ENCODE peak calls at places on chromosome 5, in four cellular contexts. Z is COLO829, T is NAMALWA, P is hypothalamus. J is an unnamed sample.
A peak's percentile ranks its signal among the peaks of the same experiment; 100 is the strongest.

GRCh38 chr5:176152933-176153317 is 85.3 kb upstream of the SIMC1 start:
- DNase-seq in Z (no peak), T (no peak), P (no peak), J (no peak)

GRCh38 chr5:150155258-150156032 is at the start of gene PDGFRB:
- DNase-seq in Z (no peak), T (no peak), P (peak; percentile 49), J (peak; percentile 84)

GRCh38 chr5:149938272-149938671 is 6.3 kb downstream of the PDE6A start:
- DNase-seq in Z (peak; percentile 42), T (no peak), P (no peak), J (peak; percentile 78)

GRCh38 chr5:102762095-102762534 is 7.0 kb downstream of the PAM start:
- DNase-seq in Z (no peak), T (no peak), P (no peak), J (peak; percentile 73)

GRCh38 chr5:118068886-118069285 is 919.5 kb downstream of the DTWD2 start:
- DNase-seq in Z (no peak), T (no peak), P (no peak), J (no peak)

GRCh38 chr5:75862872-75863271 is 145.6 kb upstream of the POC5 start:
- DNase-seq in Z (no peak), T (no peak), P (no peak), J (no peak)

GRCh38 chr5:177576169-177576568 is 15.8 kb upstream of the TMED9 start:
- DNase-seq in Z (no peak), T (no peak), P (no peak), J (no peak)

GRCh38 chr5:34959323-34959722 is 30.0 kb downstream of the DNAJC21 start:
- DNase-seq in Z (no peak), T (no peak), P (no peak), J (peak; percentile 93)

GRCh38 chr5:35035271-35035670 is 12.5 kb downstream of the AGXT2 start:
- DNase-seq in Z (no peak), T (no peak), P (no peak), J (no peak)

GRCh38 chr5:148984333-148984732 is 78.5 kb downstream of the SH3TC2 start:
- DNase-seq in Z (no peak), T (no peak), P (no peak), J (no peak)

GRCh38 chr5:33310471-33310870 is 130.3 kb upstream of the TARS1 start:
- DNase-seq in Z (no peak), T (no peak), P (no peak), J (peak; percentile 70)

GRCh38 chr5:32201140-32201539 is 27.0 kb upstream of the GOLPH3 start:
- DNase-seq in Z (no peak), T (no peak), P (no peak), J (peak; percentile 69)

GRCh38 chr5:98603456-98603855 is 170.0 kb upstream of the RGMB start:
- DNase-seq in Z (no peak), T (no peak), P (no peak), J (no peak)

GRCh38 chr5:7773178-7773577 is 77.8 kb downstream of the CFAP90 start:
- DNase-seq in Z (no peak), T (no peak), P (no peak), J (no peak)

GRCh38 chr5:43046474-43046873 is 6.4 kb upstream of the ANXA2R start:
- DNase-seq in Z (no peak), T (no peak), P (no peak), J (no peak)

GRCh38 chr5:58074222-58074621 is 385.7 kb downstream of the PLK2 start:
- DNase-seq in Z (no peak), T (no peak), P (no peak), J (no peak)

GRCh38 chr5:126054593-126055347 is 368.4 kb upstream of the GRAMD2B start:
- DNase-seq in Z (peak; percentile 19), T (no peak), P (no peak), J (no peak)

GRCh38 chr5:133821889-133822288 is 146.5 kb downstream of the C5orf15 start:
- DNase-seq in Z (no peak), T (no peak), P (no peak), J (no peak)

GRCh38 chr5:143403357-143403606 is 204 bp downstream of the NR3C1 start:
- DNase-seq in Z (no peak), T (no peak), P (no peak), J (no peak)

GRCh38 chr5:44046581-44047327 is 342.5 kb downstream of the FGF10 start:
- DNase-seq in Z (no peak), T (no peak), P (no peak), J (no peak)

GRCh38 chr5:145943674-145944121 is 7.3 kb downstream of the SH3RF2 start:
- DNase-seq in Z (no peak), T (peak; percentile 12), P (no peak), J (peak; percentile 74)

GRCh38 chr5:2757563-2758311 is 6.3 kb upstream of the IRX2 start:
- DNase-seq in Z (no peak), T (no peak), P (no peak), J (no peak)

GRCh38 chr5:148559461-148559860 is 94.9 kb downstream of the HTR4 start:
- DNase-seq in Z (no peak), T (no peak), P (no peak), J (no peak)

GRCh38 chr5:159504857-159505304 is 174.6 kb upstream of the IL12B start:
- DNase-seq in Z (peak; percentile 7), T (no peak), P (no peak), J (peak; percentile 86)

GRCh38 chr5:27191786-27192505 is 153.6 kb upstream of the CDH9 start:
- DNase-seq in Z (no peak), T (no peak), P (no peak), J (peak; percentile 61)

GRCh38 chr5:176597417-176598389 is 12.3 kb downstream of the GPRIN1 start:
- DNase-seq in Z (no peak), T (no peak), P (no peak), J (no peak)